ENCODE peak calls at places on chromosomes 5 and 9, in six cellular contexts. One of them, this sample, is unnamed.

GRCh38 chr9:32339424-32339823 is 45.0 kb upstream of the ACO1 start:
- DNase-seq in SK-N-SH: no peak
- DNase-seq in MM.1S: no peak
- DNase-seq in spleen: no peak
- DNase-seq in tibial artery: no peak
- DNase-seq in GM23248: no peak
- DNase-seq in this sample: no peak

GRCh38 chr9:21728781-21729180 is 73.7 kb upstream of the MTAP start:
- DNase-seq in SK-N-SH: no peak
- DNase-seq in MM.1S: no peak
- DNase-seq in tibial artery: no peak
- DNase-seq in GM23248: peak; percentile 94
- DNase-seq in spleen: no peak
- DNase-seq in this sample: no peak

GRCh38 chr9:26682796-26683496 is 209.7 kb downstream of the CAAP1 start:
- DNase-seq in SK-N-SH: no peak
- DNase-seq in tibial artery: no peak
- DNase-seq in MM.1S: no peak
- DNase-seq in spleen: no peak
- DNase-seq in GM23248: no peak
- DNase-seq in this sample: no peak

GRCh38 chr9:117028103-117028858 is 341.2 kb downstream of the TRIM32 start:
- DNase-seq in tibial artery: no peak
- DNase-seq in SK-N-SH: no peak
- DNase-seq in GM23248: no peak
- DNase-seq in spleen: no peak
- DNase-seq in MM.1S: no peak
- DNase-seq in this sample: no peak

GRCh38 chr9:18358325-18358724 is 115.6 kb upstream of the ADAMTSL1 start:
- DNase-seq in SK-N-SH: no peak
- DNase-seq in MM.1S: no peak
- DNase-seq in tibial artery: no peak
- DNase-seq in GM23248: peak; percentile 38
- DNase-seq in spleen: no peak
- DNase-seq in this sample: no peak

GRCh38 chr9:4923141-4923540 is 61.9 kb upstream of the JAK2 start:
- DNase-seq in SK-N-SH: no peak
- DNase-seq in GM23248: no peak
- DNase-seq in spleen: no peak
- DNase-seq in tibial artery: no peak
- DNase-seq in MM.1S: no peak
- DNase-seq in this sample: no peak

GRCh38 chr9:72022846-72023245 is 37.6 kb downstream of the C9orf57 start:
- DNase-seq in spleen: no peak
- DNase-seq in MM.1S: no peak
- DNase-seq in GM23248: peak; percentile 86
- DNase-seq in tibial artery: no peak
- DNase-seq in SK-N-SH: no peak
- DNase-seq in this sample: no peak

GRCh38 chr5:41068169-41068568 is 3.0 kb downstream of the MROH2B start:
- DNase-seq in SK-N-SH: no peak
- DNase-seq in GM23248: peak; percentile 2
- DNase-seq in tibial artery: no peak
- DNase-seq in MM.1S: no peak
- DNase-seq in spleen: no peak
- DNase-seq in this sample: no peak

GRCh38 chr5:59099270-59099994 is 516.6 kb downstream of the RAB3C start:
- DNase-seq in MM.1S: no peak
- DNase-seq in SK-N-SH: no peak
- DNase-seq in GM23248: peak; percentile 86
- DNase-seq in tibial artery: no peak
- DNase-seq in spleen: no peak
- DNase-seq in this sample: no peak

GRCh38 chr9:133913571-133914369 is 78.4 kb downstream of the VAV2 start:
- DNase-seq in SK-N-SH: peak; percentile 68
- DNase-seq in MM.1S: no peak
- DNase-seq in tibial artery: no peak
- DNase-seq in spleen: no peak
- DNase-seq in GM23248: no peak
- DNase-seq in this sample: no peak

GRCh38 chr5:2158109-2158508 is 275.4 kb upstream of the IRX4 start:
- DNase-seq in tibial artery: no peak
- DNase-seq in GM23248: no peak
- DNase-seq in MM.1S: no peak
- DNase-seq in spleen: peak; percentile 23
- DNase-seq in SK-N-SH: no peak
- DNase-seq in this sample: no peak

GRCh38 chr9:130944510-130945058 is 5.5 kb upstream of the FIBCD1 start:
- DNase-seq in GM23248: no peak
- DNase-seq in spleen: no peak
- DNase-seq in tibial artery: no peak
- DNase-seq in MM.1S: no peak
- DNase-seq in SK-N-SH: no peak
- DNase-seq in this sample: no peak

GRCh38 chr5:113161806-113162205 is 185.2 kb downstream of the DCP2 start:
- DNase-seq in spleen: no peak
- DNase-seq in GM23248: no peak
- DNase-seq in MM.1S: no peak
- DNase-seq in tibial artery: peak; percentile 25
- DNase-seq in SK-N-SH: no peak
- DNase-seq in this sample: no peak

GRCh38 chr5:93800988-93801811 is 59.8 kb upstream of the POU5F2 start:
- DNase-seq in MM.1S: peak; percentile 67
- DNase-seq in tibial artery: no peak
- DNase-seq in GM23248: peak; percentile 73
- DNase-seq in SK-N-SH: peak; percentile 26
- DNase-seq in spleen: no peak
- DNase-seq in this sample: no peak

GRCh38 chr9:133116346-133117231 is 4.5 kb downstream of the RALGDS start:
- DNase-seq in SK-N-SH: no peak
- DNase-seq in tibial artery: no peak
- DNase-seq in MM.1S: no peak
- DNase-seq in spleen: peak; percentile 73
- DNase-seq in GM23248: no peak
- DNase-seq in this sample: no peak

GRCh38 chr9:69173891-69174644 is at the start of gene TJP2:
- DNase-seq in MM.1S: peak; percentile 76
- DNase-seq in spleen: peak; percentile 88
- DNase-seq in GM23248: peak; percentile 83
- DNase-seq in SK-N-SH: peak; percentile 87
- DNase-seq in tibial artery: peak; percentile 74
- DNase-seq in this sample: peak; percentile 11

GRCh38 chr9:83572524-83572923 is 34.3 kb upstream of the FRMD3 start:
- DNase-seq in spleen: no peak
- DNase-seq in tibial artery: peak; percentile 45
- DNase-seq in GM23248: no peak
- DNase-seq in MM.1S: no peak
- DNase-seq in SK-N-SH: no peak
- DNase-seq in this sample: no peak

GRCh38 chr9:119868694-119869093 is 499.5 kb upstream of the BRINP1 start:
- DNase-seq in tibial artery: no peak
- DNase-seq in GM23248: no peak
- DNase-seq in MM.1S: no peak
- DNase-seq in spleen: no peak
- DNase-seq in SK-N-SH: peak; percentile 68
- DNase-seq in this sample: no peak

GRCh38 chr9:36870960-36871359 is 163.1 kb downstream of the PAX5 start:
- DNase-seq in GM23248: no peak
- DNase-seq in MM.1S: no peak
- DNase-seq in tibial artery: no peak
- DNase-seq in spleen: peak; percentile 66
- DNase-seq in SK-N-SH: no peak
- DNase-seq in this sample: no peak

GRCh38 chr5:179132586-179133355 is 72.6 kb downstream of the ZNF354C start:
- DNase-seq in MM.1S: no peak
- DNase-seq in GM23248: peak; percentile 25
- DNase-seq in SK-N-SH: no peak
- DNase-seq in spleen: peak; percentile 52
- DNase-seq in tibial artery: no peak
- DNase-seq in this sample: no peak
- H3K9me3 ChIP-seq in MM.1S: no peaks in the 10 kb centered on the region
- H3K9me3 ChIP-seq in GM23248: no peaks in the 10 kb centered on the region
- H3K9me3 ChIP-seq in SK-N-SH: no peaks in the 10 kb centered on the region
- H3K9me3 ChIP-seq in spleen: no peaks in the 10 kb centered on the region
- H3K9me3 ChIP-seq in tibial artery: no peaks in the 10 kb centered on the region
- H3K9me3 ChIP-seq in this sample: no peaks in the 10 kb centered on the region

DNA sequence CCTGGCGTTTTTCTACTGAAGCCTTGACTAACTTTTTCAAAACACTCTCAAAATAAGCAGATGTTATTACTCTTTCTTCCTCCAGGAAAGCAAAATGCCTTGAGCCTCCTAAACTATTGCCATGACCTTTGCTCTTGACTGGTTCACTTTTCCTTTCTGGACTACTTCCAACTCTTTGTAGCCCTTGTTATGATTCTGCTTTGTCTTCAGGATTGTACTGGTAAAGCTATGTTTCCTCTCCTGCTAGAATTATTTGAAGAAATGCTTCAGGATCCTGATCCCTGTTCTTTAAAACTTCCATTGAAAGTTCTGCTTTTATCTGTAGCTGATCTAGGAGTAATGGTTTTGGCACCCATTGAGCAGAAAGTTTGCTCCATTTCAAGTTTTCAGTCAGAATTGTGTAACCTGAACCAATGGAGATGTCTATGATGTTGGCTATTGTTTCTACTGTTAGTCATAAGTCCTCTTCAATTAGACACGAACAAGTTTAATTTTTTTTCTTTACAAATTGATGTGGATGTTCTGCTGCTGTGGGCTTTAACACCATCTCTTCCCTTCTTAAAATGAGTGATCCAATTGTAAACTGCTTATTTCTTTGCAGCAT is 1356.4 kb downstream of the EFNA5 start:
- DNase-seq in SK-N-SH: no peak
- DNase-seq in MM.1S: no peak
- DNase-seq in GM23248: peak; percentile 18
- DNase-seq in spleen: no peak
- DNase-seq in tibial artery: no peak
- DNase-seq in this sample: no peak
- H3K9me3 ChIP-seq in SK-N-SH: no peaks in the 10 kb centered on the region
- H3K9me3 ChIP-seq in MM.1S: no peaks in the 10 kb centered on the region
- H3K9me3 ChIP-seq in GM23248: no peaks in the 10 kb centered on the region
- H3K9me3 ChIP-seq in spleen: peaks cover 5% of the 10 kb centered on the region
- H3K9me3 ChIP-seq in tibial artery: no peaks in the 10 kb centered on the region
- H3K9me3 ChIP-seq in this sample: no peaks in the 10 kb centered on the region

DNA sequence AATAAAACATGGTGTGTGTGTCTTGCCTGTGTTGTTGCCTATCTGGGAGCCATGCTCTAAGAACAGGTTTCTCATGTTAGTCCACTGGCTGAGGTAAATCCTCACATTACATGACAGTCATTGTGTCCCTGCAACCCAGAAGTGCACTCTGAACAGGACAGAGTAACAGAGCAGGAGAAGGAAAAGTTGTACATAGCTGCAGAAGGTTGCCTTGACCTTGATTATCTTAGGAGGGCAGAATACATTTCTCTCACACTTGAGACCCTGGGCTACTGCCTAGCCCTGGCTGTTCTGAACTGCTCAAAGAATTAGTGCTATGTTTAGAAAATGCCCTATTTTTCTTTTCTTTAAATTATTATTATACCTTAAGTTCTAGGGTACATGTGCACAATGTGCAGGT is 16.9 kb downstream of the ZNF189 start:
- DNase-seq in SK-N-SH: no peak
- DNase-seq in tibial artery: no peak
- DNase-seq in spleen: no peak
- DNase-seq in GM23248: no peak
- DNase-seq in MM.1S: no peak
- DNase-seq in this sample: no peak
- H3K9me3 ChIP-seq in SK-N-SH: peaks cover 13% of the 10 kb centered on the region
- H3K9me3 ChIP-seq in tibial artery: peaks cover 82% of the 10 kb centered on the region
- H3K9me3 ChIP-seq in spleen: peaks cover 96% of the 10 kb centered on the region
- H3K9me3 ChIP-seq in GM23248: no peaks in the 10 kb centered on the region
- H3K9me3 ChIP-seq in MM.1S: no peaks in the 10 kb centered on the region
- H3K9me3 ChIP-seq in this sample: peaks cover 21% of the 10 kb centered on the region

GRCh38 chr5:134976841-134977240 is 9.1 kb downstream of the CATSPER3 start:
- DNase-seq in tibial artery: no peak
- DNase-seq in MM.1S: no peak
- DNase-seq in SK-N-SH: no peak
- DNase-seq in GM23248: no peak
- DNase-seq in spleen: no peak
- DNase-seq in this sample: no peak

GRCh38 chr5:134979416-134979815 is 11.7 kb downstream of the CATSPER3 start:
- DNase-seq in GM23248: no peak
- DNase-seq in SK-N-SH: no peak
- DNase-seq in MM.1S: no peak
- DNase-seq in tibial artery: no peak
- DNase-seq in spleen: no peak
- DNase-seq in this sample: no peak

GRCh38 chr5:134975843-134976242 is 8.1 kb downstream of the CATSPER3 start:
- DNase-seq in spleen: no peak
- DNase-seq in SK-N-SH: no peak
- DNase-seq in tibial artery: no peak
- DNase-seq in MM.1S: no peak
- DNase-seq in GM23248: no peak
- DNase-seq in this sample: no peak

DNA sequence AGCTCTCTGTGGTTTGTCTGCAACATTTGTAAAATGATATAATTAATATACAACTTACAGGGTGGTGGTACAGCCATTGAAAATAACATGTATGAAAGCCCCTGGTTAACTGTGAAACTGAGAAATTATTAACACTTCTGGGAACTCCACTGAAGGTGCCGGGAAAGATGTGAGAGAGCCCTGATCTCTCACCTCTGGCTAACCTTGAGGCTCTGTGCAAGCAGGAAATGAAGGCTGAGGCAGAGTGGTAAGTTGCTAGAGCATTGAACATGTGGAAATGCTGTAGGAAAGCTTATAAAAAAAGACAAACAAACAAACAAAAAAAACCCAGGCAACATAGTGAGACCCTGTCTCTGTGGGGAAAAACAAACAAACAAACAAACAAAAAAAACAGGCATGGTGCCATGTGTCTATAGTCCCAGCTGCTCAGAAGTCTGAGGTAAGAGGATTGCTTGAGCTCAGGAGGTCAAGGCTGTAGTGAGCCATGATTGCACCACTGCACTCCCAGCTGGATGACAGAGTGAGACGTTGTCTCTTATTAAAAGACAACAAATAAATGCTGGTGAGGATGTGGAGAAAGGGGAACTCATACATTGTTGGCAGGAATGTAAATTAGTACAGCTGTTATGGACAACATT is 7.5 kb downstream of the CATSPER3 start:
- DNase-seq in MM.1S: no peak
- DNase-seq in GM23248: peak; percentile 3
- DNase-seq in SK-N-SH: no peak
- DNase-seq in tibial artery: no peak
- DNase-seq in spleen: no peak
- DNase-seq in this sample: no peak
- H3K9me3 ChIP-seq in MM.1S: no peaks in the 10 kb centered on the region
- H3K9me3 ChIP-seq in GM23248: no peaks in the 10 kb centered on the region
- H3K9me3 ChIP-seq in SK-N-SH: no peaks in the 10 kb centered on the region
- H3K9me3 ChIP-seq in tibial artery: peaks cover 14% of the 10 kb centered on the region
- H3K9me3 ChIP-seq in spleen: peaks cover 39% of the 10 kb centered on the region
- H3K9me3 ChIP-seq in this sample: no peaks in the 10 kb centered on the region

This sample was measured in T-helper 17 cell.